ENCODE peak calls at places on chromosomes 4 and X, in eight cellular contexts. R, Z, H, C, W, L, M and X are unnamed samples.

GRCh38 chr4:181601118-181601517 is 642.1 kb upstream of the TENM3 start:
- DNase-seq in H (no peak), M (no peak), C (no peak), W (no peak), Z (peak), R (no peak), L (no peak), X (no peak)

GRCh38 chr4:155506761-155507160 is 130.0 kb upstream of the MAP9 start:
- DNase-seq in Z (no peak), L (no peak), H (no peak), M (no peak), W (no peak), C (no peak), R (peak), X (no peak)

GRCh38 chr4:185254434-185254833 is 45.0 kb downstream of the SNX25 start:
- DNase-seq in W (no peak), C (no peak), M (no peak), H (no peak), Z (peak), L (no peak), R (no peak), X (peak)

GRCh38 chrX:24412637-24413363 is 52.3 kb upstream of the PDK3 start:
- DNase-seq in Z (no peak), W (no peak), H (peak), M (no peak), R (no peak), C (no peak), L (no peak), X (no peak)

GRCh38 chrX:136097871-136098805 is 49.2 kb upstream of the FHL1 start:
- DNase-seq in H (no peak), Z (no peak), C (no peak), M (no peak), W (no peak), R (no peak), L (no peak), X (no peak)

GRCh38 chr4:7632341-7632740 is 197.6 kb upstream of the PSAPL1 start:
- DNase-seq in R (no peak), M (no peak), L (no peak), W (no peak), C (no peak), H (no peak), Z (no peak), X (no peak)

GRCh38 chr4:8723222-8723980 is 130.8 kb downstream of the CPZ start:
- DNase-seq in W (no peak), M (no peak), Z (no peak), R (no peak), H (no peak), L (peak), C (no peak), X (no peak)

GRCh38 chr4:123430031-123430430 is 33.4 kb downstream of the SPRY1 start:
- DNase-seq in M (no peak), Z (no peak), L (no peak), W (no peak), H (no peak), C (no peak), R (no peak), X (no peak)

GRCh38 chr4:177222776-177223175 is 86.9 kb upstream of the NEIL3 start:
- DNase-seq in Z (no peak), H (no peak), L (no peak), C (no peak), W (no peak), R (no peak), M (no peak), X (no peak)

GRCh38 chr4:158805628-158806471 is 37.0 kb downstream of the FNIP2 start:
- DNase-seq in C (no peak), W (no peak), Z (no peak), R (no peak), L (no peak), H (no peak), M (no peak), X (no peak)

GRCh38 chrX:40496728-40497127 is 84.0 kb upstream of the ATP6AP2 start:
- DNase-seq in H (peak), W (no peak), R (peak), L (no peak), C (peak), M (no peak), Z (peak), X (no peak)

GRCh38 chr4:88659061-88659889 is 38.4 kb downstream of the NAP1L5 start:
- DNase-seq in W (no peak), C (peak), Z (peak), H (peak), L (peak), R (peak), M (peak), X (no peak)

GRCh38 chr4:152896819-152897218 is 39.3 kb upstream of the FHDC1 start:
- DNase-seq in W (peak), C (peak), M (no peak), L (no peak), Z (peak), R (peak), H (no peak), X (no peak)

GRCh38 chrX:149497626-149498025 is 7.5 kb downstream of the IDS start:
- DNase-seq in L (no peak), W (no peak), C (no peak), M (no peak), Z (no peak), H (no peak), R (peak), X (peak)

GRCh38 chrX:134821370-134821769 is 163.1 kb upstream of the PLAC1 start:
- DNase-seq in M (no peak), C (no peak), Z (peak), W (no peak), H (no peak), L (no peak), R (peak), X (peak)

GRCh38 chr4:63036159-63036866 is 1372.9 kb downstream of the TECRL start:
- DNase-seq in M (no peak), C (no peak), H (no peak), L (no peak), R (no peak), W (no peak), Z (no peak), X (no peak)

DNA sequence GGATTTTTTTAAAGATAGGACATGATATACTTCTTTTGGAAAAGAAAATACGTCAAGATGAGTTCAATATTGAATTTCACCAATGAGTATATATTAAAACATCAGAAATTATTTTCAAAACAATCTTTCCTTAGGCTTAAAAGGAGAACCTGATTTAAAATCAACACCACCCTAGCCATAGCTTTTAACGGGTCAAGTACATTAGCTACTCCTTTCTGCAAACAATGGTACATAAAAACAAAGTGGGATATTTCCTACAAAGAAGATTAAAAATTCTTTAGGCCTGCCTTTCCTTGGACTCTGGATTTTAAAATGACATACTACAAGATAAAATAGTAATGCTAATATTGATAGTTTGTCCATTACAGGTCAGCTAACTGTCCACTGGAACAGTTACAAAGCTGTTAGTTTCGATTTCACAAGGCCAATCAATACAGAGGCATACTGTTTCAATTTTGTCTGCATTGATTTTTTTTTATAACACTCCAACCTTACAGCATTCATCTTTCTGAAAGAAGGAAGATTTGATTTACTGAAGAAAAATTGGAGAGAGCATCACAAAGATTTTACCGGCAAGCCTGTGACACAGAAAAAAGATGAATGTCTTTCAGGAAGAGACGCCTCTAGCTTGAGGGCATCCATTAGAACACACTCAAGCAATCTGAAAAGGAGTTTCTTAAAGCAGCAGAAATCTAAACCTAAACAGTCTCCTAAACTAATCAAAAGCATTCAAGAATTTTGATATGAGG is 97.2 kb downstream of the MAB21L2 start:
- DNase-seq in Z (no peak), M (no peak), W (no peak), H (no peak), C (no peak), R (no peak), L (no peak), X (no peak)
- H3K4me3 ChIP-seq in Z (no peak), M (no peak), W (no peak), H (no peak), C (peak), R (no peak), L (no peak), X (peak)

GRCh38 chrX:119186763-119187162 is 49.3 kb upstream of the PGRMC1 start:
- DNase-seq in H (no peak), R (no peak), M (no peak), C (no peak), W (no peak), Z (no peak), L (no peak), X (no peak)
- H3K4me3 ChIP-seq in H (no peak), R (no peak), M (no peak), C (no peak), W (no peak), Z (no peak), L (no peak), X (no peak)

GRCh38 chrX:48684134-48684533 is 535 bp downstream of the WAS start:
- DNase-seq in H (no peak), C (no peak), W (no peak), L (no peak), R (no peak), M (no peak), Z (no peak), X (no peak)
- H3K4me3 ChIP-seq in H (peak), C (no peak), W (no peak), L (no peak), R (no peak), M (no peak), Z (no peak), X (no peak)

GRCh38 chr4:40214038-40214437 is 17.2 kb downstream of the RHOH start:
- DNase-seq in W (no peak), C (no peak), M (no peak), R (no peak), H (no peak), Z (no peak), L (no peak), X (no peak)
- H3K4me3 ChIP-seq in W (no peak), C (no peak), M (no peak), R (no peak), H (no peak), Z (no peak), L (no peak), X (no peak)

DNA sequence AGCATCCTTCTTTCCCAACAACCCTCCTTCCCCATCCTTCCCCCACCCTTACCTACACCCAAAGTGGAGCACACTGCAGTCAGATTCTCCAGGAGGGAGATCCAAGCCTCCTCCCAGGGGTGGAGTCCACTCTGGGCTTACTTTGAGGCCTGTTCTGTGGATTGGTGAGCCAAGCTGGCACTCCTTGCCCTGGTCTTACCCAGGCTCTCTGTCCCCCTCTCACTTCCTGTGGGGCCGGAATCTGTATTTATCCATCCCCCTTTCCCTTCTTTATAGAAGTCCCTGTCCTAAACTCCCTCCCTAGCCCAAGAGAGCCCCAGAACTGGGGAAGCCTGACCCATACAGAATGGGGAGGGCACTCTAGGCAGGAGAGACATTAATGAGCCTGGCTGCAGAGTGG is 3.2 kb upstream of the TSPYL2 start:
- DNase-seq in C (no peak), H (no peak), L (no peak), M (no peak), R (no peak), W (no peak), Z (no peak), X (no peak)
- H3K4me3 ChIP-seq in C (no peak), H (no peak), L (no peak), M (no peak), R (no peak), W (no peak), Z (no peak), X (no peak)

DNA sequence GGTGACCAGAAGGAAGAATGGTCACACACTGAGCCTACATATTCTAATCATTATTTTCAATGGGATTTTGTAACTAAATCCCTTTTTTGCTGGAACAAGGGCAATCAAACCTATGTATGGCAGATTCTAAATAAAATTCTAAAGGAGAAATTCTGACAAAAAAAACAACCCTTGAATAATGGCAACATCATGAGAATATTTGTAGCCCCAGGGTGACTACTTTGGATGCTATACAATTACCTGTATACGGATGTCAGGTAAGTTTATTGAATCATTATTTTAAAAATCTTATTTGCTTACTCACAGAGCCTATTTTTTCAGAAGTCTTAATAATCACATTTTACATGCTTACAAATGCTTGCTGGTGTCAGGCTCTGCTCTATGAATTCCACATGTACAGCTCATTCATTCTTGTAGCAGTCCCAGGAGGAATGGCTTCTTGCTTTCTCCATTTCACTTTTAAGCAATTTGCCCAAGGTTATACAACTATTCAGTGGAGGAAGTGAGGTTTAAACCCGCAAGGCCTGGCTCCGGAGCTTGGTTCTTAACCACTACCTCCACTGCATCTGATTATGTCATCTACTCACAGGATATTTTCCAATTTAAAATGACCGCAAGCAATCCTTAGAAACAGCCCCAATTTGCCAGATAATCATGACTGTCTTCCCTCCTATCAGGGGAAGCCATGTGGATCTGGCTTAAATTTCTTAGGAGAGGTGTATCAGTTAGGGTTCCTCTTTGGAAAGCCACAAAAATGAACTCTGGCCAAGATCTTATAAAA is 43.7 kb upstream of the TAPT1 start:
- DNase-seq in Z (peak), C (no peak), L (no peak), H (no peak), M (no peak), W (peak), R (peak), X (peak)
- H3K4me3 ChIP-seq in Z (no peak), C (no peak), L (no peak), H (no peak), M (no peak), W (no peak), R (no peak), X (no peak)